ENCODE peak calls at places on chromosomes 4 and X, in eight cellular contexts. V, M, L, C, S, E, P and U are unnamed samples.

GRCh38 chr4:186149872-186150271 is 41.5 kb upstream of the CYP4V2 start:
- DNase-seq in V (peak; percentile 74), M (no peak), L (no peak), C (no peak), S (no peak), E (peak; percentile 62), P (peak; percentile 89), U (peak; percentile 43)

GRCh38 chr4:145553375-145553774 is 65.8 kb upstream of the MMAA start:
- DNase-seq in V (no peak), M (no peak), L (no peak), C (no peak), S (no peak), E (no peak), P (no peak), U (no peak)

GRCh38 chr4:63728480-63729177 is 680.6 kb downstream of the TECRL start:
- DNase-seq in V (no peak), M (peak; percentile 6), L (no peak), C (peak; percentile 10), S (no peak), E (peak; percentile 18), P (no peak), U (no peak)

GRCh38 chr4:149522031-149522430 is 293.6 kb downstream of the IQCM start:
- DNase-seq in V (no peak), M (no peak), L (no peak), C (no peak), S (no peak), E (no peak), P (no peak), U (no peak)

GRCh38 chrX:129540725-129541184 is 696 bp downstream of the OCRL start:
- DNase-seq in V (no peak), M (peak; percentile 33), L (no peak), C (no peak), S (no peak), E (peak; percentile 4), P (peak; percentile 22), U (no peak)

GRCh38 chr4:7523526-7523925 is 88.8 kb upstream of the PSAPL1 start:
- DNase-seq in V (no peak), M (no peak), L (no peak), C (no peak), S (no peak), E (no peak), P (no peak), U (no peak)

GRCh38 chr4:23887989-23888388 is 1.9 kb downstream of the PPARGC1A start:
- DNase-seq in V (no peak), M (no peak), L (no peak), C (no peak), S (no peak), E (no peak), P (no peak), U (no peak)

GRCh38 chrX:124373348-124373747 is 27.0 kb downstream of the SH2D1A start:
- DNase-seq in V (no peak), M (no peak), L (no peak), C (no peak), S (no peak), E (no peak), P (no peak), U (no peak)

GRCh38 chrX:44025611-44026010 is 52.4 kb upstream of the NDP start:
- DNase-seq in V (peak; percentile 5), M (peak; percentile 29), L (no peak), C (no peak), S (no peak), E (no peak), P (no peak), U (no peak)

GRCh38 chr4:22962186-22962786 is 269.5 kb downstream of the GBA3 start:
- DNase-seq in V (peak; percentile 27), M (peak; percentile 43), L (no peak), C (peak; percentile 14), S (peak; percentile 44), E (peak; percentile 50), P (peak; percentile 30), U (no peak)

GRCh38 chrX:150063673-150064072 is 125.4 kb upstream of the EOLA2 start:
- DNase-seq in V (no peak), M (no peak), L (no peak), C (no peak), S (no peak), E (no peak), P (no peak), U (no peak)

GRCh38 chr4:80540349-80540748 is 204.8 kb downstream of the CFAP299 start:
- DNase-seq in V (no peak), M (no peak), L (peak; percentile 6), C (no peak), S (no peak), E (no peak), P (no peak), U (no peak)

GRCh38 chr4:85522836-85523235 is 47.9 kb downstream of the ARHGAP24 start:
- DNase-seq in V (no peak), M (no peak), L (no peak), C (no peak), S (no peak), E (no peak), P (no peak), U (no peak)

GRCh38 chr4:153058668-153059060 is 122.5 kb downstream of the FHDC1 start:
- DNase-seq in V (no peak), M (no peak), L (no peak), C (no peak), S (no peak), E (no peak), P (no peak), U (no peak)

GRCh38 chr4:163600731-163601130 is 106.2 kb downstream of the TMA16 start:
- DNase-seq in V (no peak), M (no peak), L (no peak), C (no peak), S (no peak), E (no peak), P (no peak), U (no peak)

GRCh38 chr4:153676984-153677383 is 7.1 kb upstream of the TLR2 start:
- DNase-seq in V (no peak), M (peak; percentile 61), L (no peak), C (no peak), S (no peak), E (no peak), P (no peak), U (no peak)

GRCh38 chrX:68997911-68998310 is 167.3 kb downstream of the PJA1 start:
- DNase-seq in V (no peak), M (peak; percentile 4), L (no peak), C (no peak), S (no peak), E (no peak), P (no peak), U (peak; percentile 1)